ENCODE peak calls at places on chromosome 20, in eight cellular contexts. Q, K, H, B, Z, G, J and S are unnamed samples.

GRCh38 chr20:59737816-59738215 is 133.5 kb downstream of the PHACTR3 start:
- DNase-seq in B (no peak), G (no peak), H (no peak), Q (no peak), J (no peak), K (no peak), Z (no peak), S (no peak)

GRCh38 chr20:21511485-21511849 is 2.4 kb downstream of the NKX2-2 start:
- DNase-seq in Z (no peak), B (no peak), H (no peak), J (no peak), Q (no peak), K (no peak), G (no peak), S (no peak)

GRCh38 chr20:10065154-10065833 is 30.5 kb downstream of the ANKEF1 start:
- DNase-seq in J (no peak), Z (no peak), Q (no peak), K (no peak), B (no peak), H (no peak), G (no peak), S (no peak)

GRCh38 chr20:51987812-51988211 is 185.5 kb upstream of the SALL4 start:
- DNase-seq in H (no peak), G (no peak), B (no peak), Z (no peak), Q (no peak), J (no peak), K (no peak), S (no peak)

GRCh38 chr20:14959506-14960493 is 622.4 kb upstream of the FLRT3 start:
- DNase-seq in H (no peak), K (no peak), Q (no peak), G (no peak), B (no peak), J (no peak), Z (no peak), S (no peak)

GRCh38 chr20:10511507-10512231 is 76.6 kb downstream of the SLX4IP start:
- DNase-seq in G (no peak), Z (peak), B (peak), K (peak), J (peak), H (peak), Q (peak), S (peak)

GRCh38 chr20:25508083-25508770 is 77.1 kb downstream of the NINL start:
- DNase-seq in G (no peak), Q (no peak), J (no peak), Z (no peak), H (peak), K (no peak), B (peak), S (no peak)

GRCh38 chr20:48901326-48901725 is 20.2 kb upstream of the ARFGEF2 start:
- DNase-seq in H (no peak), Q (no peak), G (no peak), K (no peak), B (no peak), Z (no peak), J (no peak), S (no peak)

GRCh38 chr20:48667889-48668413 is 159.8 kb downstream of the PREX1 start:
- DNase-seq in J (no peak), Z (no peak), H (no peak), K (no peak), B (peak), G (no peak), Q (no peak), S (no peak)

GRCh38 chr20:25054133-25054820 is 3.7 kb downstream of the ACSS1 start:
- DNase-seq in K (no peak), H (peak), Q (no peak), G (no peak), B (no peak), J (no peak), Z (peak), S (no peak)

GRCh38 chr20:32743237-32744112 is at the start of gene COMMD7:
- DNase-seq in Q (peak), Z (peak), J (peak), G (no peak), K (peak), H (peak), B (peak), S (peak)

GRCh38 chr20:20423117-20423516 is 55.2 kb downstream of the INSM1 start:
- DNase-seq in B (no peak), G (no peak), Q (no peak), H (no peak), Z (no peak), J (no peak), K (no peak), S (no peak)

GRCh38 chr20:61325718-61326117 is 73.7 kb downstream of the CDH4 start:
- DNase-seq in Q (no peak), H (no peak), G (no peak), K (no peak), B (no peak), Z (no peak), J (no peak), S (no peak)
- TF ChIP-seq POLR2A in Q (no peak), H (no peak), G (no peak), K (no peak), B (no peak), Z (no peak), J (no peak), S (no peak)

GRCh38 chr20:41862023-41862422 is 243.8 kb upstream of the CHD6 start:
- DNase-seq in G (no peak), B (no peak), Q (no peak), H (no peak), K (no peak), Z (no peak), J (no peak), S (no peak)
- TF ChIP-seq POLR2AphosphoS5 in G (no peak), B (no peak), Q (no peak), H (no peak), K (no peak), Z (no peak), J (no peak), S (no peak)

GRCh38 chr20:35274172-35275092 is 3.5 kb downstream of the MMP24OS start:
- DNase-seq in B (no peak), J (no peak), Z (no peak), H (no peak), Q (no peak), K (no peak), G (no peak), S (no peak)
- TF ChIP-seq POLR2A in B (peak), J (no peak), Z (no peak), H (no peak), Q (no peak), K (no peak), G (no peak), S (peak)

GRCh38 chr20:11682285-11682684 is 235.4 kb upstream of the BTBD3 start:
- DNase-seq in Z (no peak), G (no peak), B (no peak), Q (no peak), J (no peak), K (no peak), H (no peak), S (no peak)

GRCh38 chr20:11686195-11686594 is 231.5 kb upstream of the BTBD3 start:
- DNase-seq in H (no peak), Q (no peak), Z (no peak), J (no peak), K (no peak), G (no peak), B (no peak), S (no peak)

GRCh38 chr20:11687546-11688292 is 230.0 kb upstream of the BTBD3 start:
- DNase-seq in J (no peak), G (no peak), B (no peak), Q (no peak), K (no peak), H (no peak), Z (no peak), S (no peak)

GRCh38 chr20:11689262-11689661 is 228.4 kb upstream of the BTBD3 start:
- DNase-seq in Q (no peak), H (no peak), G (no peak), K (no peak), J (no peak), B (no peak), Z (no peak), S (no peak)

GRCh38 chr20:11686900-11687543 is 230.7 kb upstream of the BTBD3 start:
- DNase-seq in Q (no peak), J (no peak), K (no peak), G (no peak), Z (peak), B (peak), H (peak), S (no peak)
- TF ChIP-seq POLR2AphosphoS5 in Q (no peak), J (no peak), K (no peak), G (no peak), Z (no peak), B (no peak), H (no peak), S (no peak)

GRCh38 chr20:1327827-1328679 is 886 bp downstream of the SDCBP2 start:
- DNase-seq in J (no peak), Q (no peak), B (no peak), Z (no peak), G (peak), H (peak), K (no peak), S (no peak)
- TF ChIP-seq POLR2A in J (no peak), Q (no peak), B (no peak), Z (no peak), G (no peak), H (peak), K (no peak), S (no peak)

GRCh38 chr20:57242414-57242813 is 24.0 kb downstream of the BMP7 start:
- DNase-seq in J (no peak), G (no peak), B (no peak), Z (no peak), H (no peak), K (no peak), Q (no peak), S (no peak)

GRCh38 chr20:57244627-57245214 is 21.7 kb downstream of the BMP7 start:
- DNase-seq in K (no peak), B (no peak), Q (no peak), Z (no peak), G (no peak), J (no peak), H (no peak), S (no peak)

GRCh38 chr20:57241592-57241991 is 24.8 kb downstream of the BMP7 start:
- DNase-seq in Q (no peak), H (no peak), G (no peak), J (no peak), B (no peak), Z (no peak), K (no peak), S (no peak)

GRCh38 chr20:57244221-57244585 is 22.2 kb downstream of the BMP7 start:
- DNase-seq in G (no peak), K (no peak), H (no peak), B (no peak), Q (no peak), Z (no peak), J (no peak), S (no peak)

GRCh38 chr20:57243480-57244220 is 22.8 kb downstream of the BMP7 start:
- DNase-seq in K (no peak), Q (no peak), J (no peak), Z (no peak), H (no peak), B (no peak), G (no peak), S (no peak)
- TF ChIP-seq POLR2AphosphoS5 in K (no peak), Q (no peak), J (no peak), Z (no peak), H (no peak), B (no peak), G (no peak), S (no peak)